ENCODE peak calls at places on chromosome 4, in seven cellular contexts. M is ecto neural progenitor cell; I is astrocyte of the spinal cord; F is progenitor cell of endocrine pancreas; H is stimulated activated CD8-positive, alpha-beta memory T cell treated with anti-CD3 and anti-CD28 coated beads, Interleukin-2, amount 100 ng/mL, for 48 hours; X is astrocyte of the cerebellum; Z is BE2C. N is an unnamed sample.

GRCh38 chr4:146308951-146309350 is 94.6 kb downstream of the REELD1 start:
- DNase-seq in M (no peak), I (peak), F (no peak), H (no peak), X (no peak), Z (no peak), N (no peak)

GRCh38 chr4:100421356-100421978 is 96.4 kb downstream of the EMCN start:
- DNase-seq in M (no peak), I (peak), F (no peak), H (no peak), X (peak), Z (no peak), N (no peak)

GRCh38 chr4:89434364-89434988 is 126.9 kb upstream of the GPRIN3 start:
- DNase-seq in M (no peak), I (peak), F (no peak), H (no peak), X (peak), Z (no peak), N (peak)

GRCh38 chr4:3407171-3407771 is 34.5 kb upstream of the HGFAC start:
- DNase-seq in M (no peak), I (no peak), F (no peak), H (no peak), X (no peak), Z (no peak), N (no peak)

GRCh38 chr4:3599951-3600350 is 67.7 kb upstream of the LRPAP1 start:
- DNase-seq in M (no peak), I (no peak), F (no peak), H (no peak), X (no peak), Z (no peak), N (no peak)

GRCh38 chr4:185405296-185405999 is 8.8 kb downstream of the ANKRD37 start:
- DNase-seq in M (no peak), I (no peak), F (no peak), H (no peak), X (no peak), Z (no peak), N (no peak)

GRCh38 chr4:107896651-107897050 is 34.7 kb upstream of the CYP2U1 start:
- DNase-seq in M (no peak), I (no peak), F (no peak), H (no peak), X (no peak), Z (no peak), N (no peak)

GRCh38 chr4:66178901-66179300 is 508.6 kb upstream of the EPHA5 start:
- DNase-seq in M (no peak), I (peak), F (no peak), H (no peak), X (peak), Z (no peak), N (no peak)

GRCh38 chr4:55733874-55734437 is 85.6 kb upstream of the EXOC1L start:
- DNase-seq in M (no peak), I (peak), F (no peak), H (no peak), X (no peak), Z (peak), N (no peak)

GRCh38 chr4:100826067-100826466 is 308.2 kb upstream of the EMCN start:
- DNase-seq in M (no peak), I (no peak), F (no peak), H (no peak), X (no peak), Z (no peak), N (no peak)